ENCODE peak calls at places on chromosomes 3 and 15, in six cellular contexts. A, C, Y, J, L and T are unnamed samples.

GRCh38 chr3:101940521-101940992 is 91.2 kb downstream of the NFKBIZ start:
- DNase-seq in A (no peak), L (no peak), Y (peak), C (peak), J (peak), T (peak)

GRCh38 chr3:197734667-197735318 is 1.9 kb downstream of the RUBCN start:
- DNase-seq in C (no peak), J (no peak), A (no peak), Y (peak), L (no peak), T (no peak)

GRCh38 chr15:72193781-72194396 is 3.7 kb downstream of the GRAMD2A start:
- DNase-seq in J (no peak), L (no peak), Y (no peak), A (no peak), C (no peak), T (no peak)

GRCh38 chr3:41102053-41102556 is 97.2 kb upstream of the CTNNB1 start:
- DNase-seq in L (no peak), Y (no peak), C (no peak), A (no peak), J (no peak), T (no peak)

GRCh38 chr3:64685800-64686445 is 1.9 kb downstream of the ADAMTS9 start:
- DNase-seq in L (no peak), Y (no peak), A (no peak), J (peak), C (peak), T (peak)

GRCh38 chr3:189353318-189353958 is 181.7 kb downstream of the TPRG1 start:
- DNase-seq in Y (no peak), C (no peak), J (no peak), L (no peak), A (no peak), T (no peak)

GRCh38 chr3:77913524-77914174 is 873.8 kb downstream of the ROBO2 start:
- DNase-seq in A (no peak), Y (no peak), C (no peak), L (no peak), J (no peak), T (no peak)

GRCh38 chr3:132682201-132682600 is 22.1 kb downstream of the UBA5 start:
- DNase-seq in J (no peak), Y (no peak), A (no peak), C (no peak), L (no peak), T (no peak)

GRCh38 chr3:70726966-70727365 is 414.5 kb upstream of the MDFIC2 start:
- DNase-seq in Y (no peak), C (no peak), A (no peak), L (no peak), J (peak), T (peak)

GRCh38 chr15:72141171-72142084 is 23.2 kb downstream of the SENP8 start:
- DNase-seq in Y (no peak), C (no peak), L (no peak), J (no peak), A (no peak), T (no peak)

GRCh38 chr15:71804226-71804625 is 6.1 kb upstream of the NR2E3 start:
- DNase-seq in L (no peak), C (no peak), Y (no peak), J (no peak), A (no peak), T (peak)

GRCh38 chr3:193665370-193665989 is 72.5 kb downstream of the OPA1 start:
- DNase-seq in Y (peak), A (no peak), J (no peak), L (no peak), C (peak), T (peak)

GRCh38 chr15:79065361-79065743 is 25.2 kb downstream of the RASGRF1 start:
- DNase-seq in J (no peak), A (no peak), Y (no peak), L (no peak), C (no peak), T (no peak)

GRCh38 chr15:84818221-84819131 is 1.3 kb downstream of the ALPK3 start:
- DNase-seq in L (no peak), J (no peak), C (no peak), Y (no peak), A (no peak), T (peak)

GRCh38 chr3:12299026-12299425 is 10.2 kb downstream of the PPARG start:
- DNase-seq in C (no peak), L (no peak), J (no peak), Y (no peak), A (no peak), T (no peak)

GRCh38 chr3:27544372-27544865 is 60.2 kb upstream of the SLC4A7 start:
- DNase-seq in J (peak), A (no peak), C (no peak), L (no peak), Y (no peak), T (peak)

GRCh38 chr3:184559336-184559735 is 2.2 kb upstream of the EPHB3 start:
- DNase-seq in L (no peak), A (no peak), Y (no peak), J (no peak), C (no peak), T (no peak)

GRCh38 chr3:29293371-29293770 is 12.5 kb downstream of the RBMS3 start:
- DNase-seq in J (no peak), Y (no peak), L (no peak), A (no peak), C (no peak), T (no peak)

GRCh38 chr15:72474466-72474911 is 359 bp downstream of the ARIH1 start:
- DNase-seq in Y (no peak), C (no peak), J (no peak), L (no peak), A (no peak), T (no peak)

GRCh38 chr3:12508316-12508715 is 24.0 kb downstream of the TSEN2 start:
- DNase-seq in A (no peak), C (peak), Y (no peak), J (peak), L (no peak), T (peak)